ENCODE peak calls at places on chromosome 9, in nine cellular contexts. E is tibial nerve; L is lung; S is heart left ventricle; O is pancreas; A is cardiac muscle cell; F is CD8-positive, alpha-beta T cell; B is neural progenitor cell; P is GM23248. D is an unnamed sample.
A peak's percentile ranks its signal among the peaks of the same experiment; 100 is the strongest.

GRCh38 chr9:114166606-114167572 is 11.6 kb downstream of the COL27A1 start:
- DNase-seq in L (no peak), B (no peak), P (no peak), O (no peak), S (no peak), F (no peak), A (peak; percentile 39), E (no peak), D (no peak)

GRCh38 chr9:114098660-114099522 is at the start of gene KIF12:
- DNase-seq in O (peak; percentile 93), B (peak; percentile 89), P (peak; percentile 26), A (no peak), L (peak; percentile 64), F (no peak), E (no peak), S (no peak), D (no peak)

GRCh38 chr9:100601216-100601615 is 23.3 kb downstream of the CAVIN4 start:
- DNase-seq in A (peak; percentile 73), O (peak; percentile 32), S (no peak), E (peak; percentile 23), B (peak; percentile 74), P (peak; percentile 84), L (peak; percentile 52), F (no peak), D (no peak)

GRCh38 chr9:125547383-125547782 is 159.6 kb downstream of the MAPKAP1 start:
- DNase-seq in A (no peak), F (no peak), O (no peak), L (no peak), B (peak; percentile 73), S (no peak), E (no peak), P (no peak), D (no peak)

GRCh38 chr9:119963798-119964372 is 594.6 kb upstream of the BRINP1 start:
- DNase-seq in B (peak; percentile 93), L (peak; percentile 35), E (no peak), A (peak; percentile 92), P (peak; percentile 95), O (no peak), F (no peak), S (no peak), D (no peak)

GRCh38 chr9:114002986-114003740 is 74.9 kb downstream of the AMBP start:
- DNase-seq in B (no peak), L (peak; percentile 10), S (peak; percentile 9), O (no peak), A (no peak), F (peak; percentile 25), E (peak; percentile 4), P (no peak), D (peak; percentile 51)

GRCh38 chr9:35726876-35727438 is 5.0 kb downstream of the TLN1 start:
- DNase-seq in L (no peak), E (no peak), F (peak; percentile 67), A (peak; percentile 48), P (peak; percentile 66), O (no peak), S (peak; percentile 51), B (no peak), D (peak; percentile 81)

GRCh38 chr9:5743109-5743508 is 89.8 kb downstream of the ERMP1 start:
- DNase-seq in A (no peak), E (no peak), O (no peak), S (no peak), B (no peak), P (no peak), F (no peak), L (no peak), D (no peak)

GRCh38 chr9:117494401-117495130 is 79.7 kb upstream of the ASTN2 start:
- DNase-seq in F (no peak), A (no peak), O (no peak), P (no peak), S (no peak), B (no peak), E (no peak), L (no peak), D (no peak)

GRCh38 chr9:22528485-22528884 is 81.9 kb downstream of the DMRTA1 start:
- DNase-seq in P (peak; percentile 67), E (no peak), L (no peak), B (peak; percentile 46), O (no peak), F (no peak), A (no peak), S (no peak), D (no peak)

GRCh38 chr9:88578486-88579362 is 43.7 kb downstream of the NXNL2 start:
- DNase-seq in L (peak; percentile 88), E (peak; percentile 80), S (peak; percentile 80), A (peak; percentile 85), F (peak; percentile 81), P (peak; percentile 86), O (peak; percentile 87), B (peak; percentile 87), D (peak; percentile 96)

GRCh38 chr9:125325821-125326220 is 64.2 kb downstream of the GAPVD1 start:
- DNase-seq in E (no peak), A (peak; percentile 19), L (no peak), F (no peak), B (no peak), S (no peak), P (peak; percentile 17), O (no peak), D (no peak)

GRCh38 chr9:27447036-27447700 is 76.9 kb upstream of the IFNK start:
- DNase-seq in L (no peak), P (no peak), A (no peak), E (no peak), B (no peak), O (no peak), S (no peak), F (no peak), D (no peak)

GRCh38 chr9:1726993-1727759 is 288.0 kb upstream of the SMARCA2 start:
- DNase-seq in E (no peak), A (no peak), F (no peak), B (peak; percentile 42), P (peak; percentile 20), S (no peak), L (no peak), O (no peak), D (no peak)

DNA sequence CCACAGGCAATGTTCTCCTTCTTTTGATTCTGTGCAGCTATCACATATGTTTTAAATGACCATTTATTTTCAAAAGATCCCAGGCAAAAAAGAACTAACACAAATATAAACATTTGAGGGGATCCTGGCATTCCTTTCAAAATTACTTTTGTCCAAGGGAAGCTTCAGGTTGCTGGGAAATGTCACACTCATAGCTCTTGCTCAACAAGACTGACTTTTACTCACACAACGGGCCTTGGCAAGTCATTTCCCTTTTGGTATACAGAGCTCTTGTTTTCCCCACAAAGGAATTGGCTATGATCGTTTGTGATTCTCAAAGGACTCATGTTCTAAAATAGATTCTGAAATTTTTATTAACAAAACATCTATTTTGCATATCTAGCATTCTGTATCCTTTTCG is 4.5 kb upstream of the PALM2AKAP2 start:
- DNase-seq in F (no peak), A (peak; percentile 37), B (no peak), O (no peak), P (peak; percentile 83), E (no peak), S (no peak), L (no peak), D (no peak)
- H3K27me3 ChIP-seq in F (peaks cover under 1% of the 10 kb centered on the region), A (no peaks in the 10 kb centered on the region), B (peaks cover 22% of the 10 kb centered on the region), O (no peaks in the 10 kb centered on the region), P (no peaks in the 10 kb centered on the region), E (no peaks in the 10 kb centered on the region), S (no peaks in the 10 kb centered on the region), L (no peaks in the 10 kb centered on the region), D (no peaks in the 10 kb centered on the region)

GRCh38 chr9:109317311-109317978 is 3.4 kb downstream of the EPB41L4B start:
- DNase-seq in O (no peak), F (no peak), S (no peak), B (peak; percentile 23), L (no peak), P (no peak), E (no peak), A (no peak), D (no peak)
- H3K27ac ChIP-seq in O (peak overlapping the region; percentile 97), F (no peak overlapping the region), S (no peak overlapping the region), B (no peak overlapping the region), L (no peak overlapping the region), P (no peak overlapping the region), E (peak overlapping the region; percentile 82), A (no peak overlapping the region), D (no peak overlapping the region)

DNA sequence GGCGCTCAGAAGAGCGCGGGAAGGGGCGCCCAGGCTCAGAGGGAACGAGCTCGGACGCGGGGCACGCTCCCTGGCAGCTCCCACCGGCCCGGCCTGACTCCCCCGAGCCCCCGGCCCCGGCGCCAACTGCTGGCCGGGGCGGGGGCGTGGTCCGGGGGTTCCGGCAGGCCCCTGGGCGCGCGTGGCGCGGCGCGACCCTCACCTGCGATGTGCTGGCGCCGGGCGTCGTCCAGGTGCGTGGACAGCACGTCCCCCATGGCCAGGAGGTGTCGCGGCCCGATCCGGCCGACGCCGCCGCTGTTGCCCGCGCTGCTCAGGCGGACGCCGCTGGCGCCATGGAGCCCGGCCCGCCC is 43.5 kb upstream of the STXBP1 start:
- DNase-seq in S (no peak), L (no peak), A (no peak), B (no peak), E (no peak), P (peak; percentile 47), O (no peak), F (no peak), D (no peak)
- H3K4me1 ChIP-seq in S (no peaks in the 10 kb centered on the region), L (peaks cover 15% of the 10 kb centered on the region), A (peaks cover 28% of the 10 kb centered on the region), B (peaks cover 26% of the 10 kb centered on the region), E (no peaks in the 10 kb centered on the region), P (peaks cover 51% of the 10 kb centered on the region), O (peaks cover 39% of the 10 kb centered on the region), F (peaks cover 30% of the 10 kb centered on the region), D (no peaks in the 10 kb centered on the region)

GRCh38 chr9:98202252-98202651 is 9.8 kb upstream of the CORO2A start:
- DNase-seq in L (no peak), F (no peak), O (no peak), P (no peak), A (peak; percentile 10), B (no peak), S (no peak), E (no peak), D (no peak)

GRCh38 chr9:98201749-98202148 is 9.3 kb upstream of the CORO2A start:
- DNase-seq in P (no peak), O (no peak), L (no peak), A (no peak), F (no peak), B (no peak), S (no peak), E (no peak), D (no peak)

GRCh38 chr9:98203153-98203552 is 10.7 kb upstream of the CORO2A start:
- DNase-seq in B (no peak), A (no peak), S (no peak), F (no peak), L (no peak), P (no peak), O (no peak), E (no peak), D (no peak)

GRCh38 chr9:98201102-98201501 is 8.7 kb upstream of the CORO2A start:
- DNase-seq in B (no peak), L (no peak), O (no peak), A (no peak), F (no peak), E (no peak), P (no peak), S (no peak), D (no peak)

DNA sequence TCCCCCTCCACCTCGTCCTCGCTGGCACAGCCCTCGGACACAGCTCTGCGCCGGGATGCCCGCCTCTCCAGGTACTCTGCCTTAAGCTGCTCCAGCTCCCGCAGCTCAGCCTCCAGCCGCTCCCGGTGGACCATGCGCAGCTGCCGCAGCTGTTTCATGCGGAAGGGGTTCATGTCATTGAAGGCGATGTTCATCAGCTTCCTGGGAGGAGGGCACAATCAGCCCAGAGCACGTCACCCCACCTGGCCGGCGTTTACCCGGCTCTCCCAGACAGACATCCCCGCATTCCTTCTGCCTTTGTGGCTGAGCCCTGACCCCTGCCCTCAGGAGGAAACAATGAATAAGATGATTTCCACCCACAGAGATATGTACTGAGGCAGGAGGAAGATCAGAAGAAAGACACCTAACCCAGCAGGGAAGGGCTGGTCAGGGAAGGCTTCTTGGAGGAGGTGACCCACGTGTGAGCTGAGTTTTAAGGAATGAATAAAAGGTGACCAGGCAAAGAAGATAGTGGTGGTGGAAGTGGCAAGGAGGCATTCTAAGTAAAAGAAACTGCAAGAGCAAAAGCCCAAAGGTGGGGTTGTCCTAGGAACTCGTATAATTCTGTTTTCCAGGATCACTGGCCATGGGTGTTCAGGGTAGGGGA is 7.1 kb upstream of the CORO2A start:
- DNase-seq in L (no peak), A (no peak), E (no peak), S (no peak), O (no peak), F (no peak), B (peak; percentile 44), P (no peak), D (no peak)
- H3K27me3 ChIP-seq in L (no peaks in the 10 kb centered on the region), A (no peaks in the 10 kb centered on the region), E (no peaks in the 10 kb centered on the region), S (no peaks in the 10 kb centered on the region), O (no peaks in the 10 kb centered on the region), F (no peaks in the 10 kb centered on the region), B (no peaks in the 10 kb centered on the region), P (no peaks in the 10 kb centered on the region), D (no peaks in the 10 kb centered on the region)

D was measured in aorta.